ENCODE peak calls at places on chromosomes 7 and 10, in five cellular contexts. One of them, this sample, is unnamed.

GRCh38 chr7:40519009-40519408 is 384.2 kb downstream of the SUGCT start:
- DNase-seq in epithelial cell of esophagus: no peak
- DNase-seq in HT1080: no peak
- DNase-seq in head of caudate nucleus: no peak
- DNase-seq in activated T-helper 2 cell treated with anti-CD3 and anti-CD28 coated beads, Interferon-gamma antibody, Interleukin-2, Interleukin-4, amounts not matched to agents 10 μg/mL and 5 μg/mL and 100 μg/mL, durations not matched to agents 14 hours and 24 hours and 36 hours: no peak
- DNase-seq in this sample: no peak

GRCh38 chr10:98205351-98205750 is 62.6 kb downstream of the LOXL4 start:
- DNase-seq in epithelial cell of esophagus: no peak
- DNase-seq in HT1080: no peak
- DNase-seq in head of caudate nucleus: no peak
- DNase-seq in activated T-helper 2 cell treated with anti-CD3 and anti-CD28 coated beads, Interferon-gamma antibody, Interleukin-2, Interleukin-4, amounts not matched to agents 10 μg/mL and 5 μg/mL and 100 μg/mL, durations not matched to agents 14 hours and 24 hours and 36 hours: no peak
- DNase-seq in this sample: no peak

GRCh38 chr10:26714816-26715487 is 17.5 kb downstream of the PDSS1 start:
- DNase-seq in epithelial cell of esophagus: no peak
- DNase-seq in HT1080: no peak
- DNase-seq in head of caudate nucleus: no peak
- DNase-seq in activated T-helper 2 cell treated with anti-CD3 and anti-CD28 coated beads, Interferon-gamma antibody, Interleukin-2, Interleukin-4, amounts not matched to agents 10 μg/mL and 5 μg/mL and 100 μg/mL, durations not matched to agents 14 hours and 24 hours and 36 hours: no peak
- DNase-seq in this sample: no peak

GRCh38 chr7:1697499-1698125 is 27.5 kb downstream of the ELFN1 start:
- DNase-seq in epithelial cell of esophagus: no peak
- DNase-seq in HT1080: no peak
- DNase-seq in head of caudate nucleus: peak; percentile 12
- DNase-seq in activated T-helper 2 cell treated with anti-CD3 and anti-CD28 coated beads, Interferon-gamma antibody, Interleukin-2, Interleukin-4, amounts not matched to agents 10 μg/mL and 5 μg/mL and 100 μg/mL, durations not matched to agents 14 hours and 24 hours and 36 hours: no peak
- DNase-seq in this sample: no peak

GRCh38 chr7:98797150-98797549 is 72.7 kb downstream of the TMEM130 start:
- DNase-seq in epithelial cell of esophagus: no peak
- DNase-seq in HT1080: no peak
- DNase-seq in head of caudate nucleus: no peak
- DNase-seq in activated T-helper 2 cell treated with anti-CD3 and anti-CD28 coated beads, Interferon-gamma antibody, Interleukin-2, Interleukin-4, amounts not matched to agents 10 μg/mL and 5 μg/mL and 100 μg/mL, durations not matched to agents 14 hours and 24 hours and 36 hours: no peak
- DNase-seq in this sample: no peak

GRCh38 chr7:2237109-2237602 is 4.4 kb upstream of the MAD1L1 start:
- DNase-seq in epithelial cell of esophagus: peak; percentile 88
- DNase-seq in HT1080: no peak
- DNase-seq in head of caudate nucleus: peak; percentile 43
- DNase-seq in activated T-helper 2 cell treated with anti-CD3 and anti-CD28 coated beads, Interferon-gamma antibody, Interleukin-2, Interleukin-4, amounts not matched to agents 10 μg/mL and 5 μg/mL and 100 μg/mL, durations not matched to agents 14 hours and 24 hours and 36 hours: no peak
- DNase-seq in this sample: no peak

GRCh38 chr7:57404967-57405421 is 45.0 kb upstream of the ZNF716 start:
- DNase-seq in epithelial cell of esophagus: no peak
- DNase-seq in HT1080: no peak
- DNase-seq in head of caudate nucleus: peak; percentile 12
- DNase-seq in activated T-helper 2 cell treated with anti-CD3 and anti-CD28 coated beads, Interferon-gamma antibody, Interleukin-2, Interleukin-4, amounts not matched to agents 10 μg/mL and 5 μg/mL and 100 μg/mL, durations not matched to agents 14 hours and 24 hours and 36 hours: no peak
- DNase-seq in this sample: no peak

GRCh38 chr7:81709836-81710235 is 60.0 kb downstream of the HGF start:
- DNase-seq in epithelial cell of esophagus: no peak
- DNase-seq in HT1080: no peak
- DNase-seq in head of caudate nucleus: no peak
- DNase-seq in activated T-helper 2 cell treated with anti-CD3 and anti-CD28 coated beads, Interferon-gamma antibody, Interleukin-2, Interleukin-4, amounts not matched to agents 10 μg/mL and 5 μg/mL and 100 μg/mL, durations not matched to agents 14 hours and 24 hours and 36 hours: no peak
- DNase-seq in this sample: no peak

GRCh38 chr10:35324196-35324595 is 12.1 kb upstream of the CCNY start:
- DNase-seq in epithelial cell of esophagus: no peak
- DNase-seq in HT1080: no peak
- DNase-seq in head of caudate nucleus: no peak
- DNase-seq in activated T-helper 2 cell treated with anti-CD3 and anti-CD28 coated beads, Interferon-gamma antibody, Interleukin-2, Interleukin-4, amounts not matched to agents 10 μg/mL and 5 μg/mL and 100 μg/mL, durations not matched to agents 14 hours and 24 hours and 36 hours: no peak
- DNase-seq in this sample: no peak

GRCh38 chr10:71771821-71772617 is 1.3 kb downstream of the VSIR start:
- DNase-seq in epithelial cell of esophagus: peak; percentile 42
- DNase-seq in HT1080: peak; percentile 35
- DNase-seq in head of caudate nucleus: no peak
- DNase-seq in activated T-helper 2 cell treated with anti-CD3 and anti-CD28 coated beads, Interferon-gamma antibody, Interleukin-2, Interleukin-4, amounts not matched to agents 10 μg/mL and 5 μg/mL and 100 μg/mL, durations not matched to agents 14 hours and 24 hours and 36 hours: no peak
- DNase-seq in this sample: no peak

GRCh38 chr10:72688208-72688651 is 3.7 kb upstream of the MCU start:
- DNase-seq in epithelial cell of esophagus: peak; percentile 90
- DNase-seq in HT1080: peak; percentile 90
- DNase-seq in head of caudate nucleus: no peak
- DNase-seq in activated T-helper 2 cell treated with anti-CD3 and anti-CD28 coated beads, Interferon-gamma antibody, Interleukin-2, Interleukin-4, amounts not matched to agents 10 μg/mL and 5 μg/mL and 100 μg/mL, durations not matched to agents 14 hours and 24 hours and 36 hours: no peak
- DNase-seq in this sample: peak; percentile 60

GRCh38 chr10:26566525-26567348 is 128.6 kb downstream of the APBB1IP start:
- DNase-seq in epithelial cell of esophagus: no peak
- DNase-seq in HT1080: no peak
- DNase-seq in head of caudate nucleus: no peak
- DNase-seq in activated T-helper 2 cell treated with anti-CD3 and anti-CD28 coated beads, Interferon-gamma antibody, Interleukin-2, Interleukin-4, amounts not matched to agents 10 μg/mL and 5 μg/mL and 100 μg/mL, durations not matched to agents 14 hours and 24 hours and 36 hours: no peak
- DNase-seq in this sample: no peak

GRCh38 chr7:136517971-136518370 is 350.5 kb upstream of the CHRM2 start:
- DNase-seq in epithelial cell of esophagus: no peak
- DNase-seq in HT1080: no peak
- DNase-seq in head of caudate nucleus: no peak
- DNase-seq in activated T-helper 2 cell treated with anti-CD3 and anti-CD28 coated beads, Interferon-gamma antibody, Interleukin-2, Interleukin-4, amounts not matched to agents 10 μg/mL and 5 μg/mL and 100 μg/mL, durations not matched to agents 14 hours and 24 hours and 36 hours: no peak
- DNase-seq in this sample: no peak

GRCh38 chr7:30143748-30144251 is 9.0 kb downstream of the MTURN start:
- DNase-seq in epithelial cell of esophagus: peak; percentile 87
- DNase-seq in HT1080: peak; percentile 51
- DNase-seq in head of caudate nucleus: no peak
- DNase-seq in activated T-helper 2 cell treated with anti-CD3 and anti-CD28 coated beads, Interferon-gamma antibody, Interleukin-2, Interleukin-4, amounts not matched to agents 10 μg/mL and 5 μg/mL and 100 μg/mL, durations not matched to agents 14 hours and 24 hours and 36 hours: no peak
- DNase-seq in this sample: no peak

GRCh38 chr7:100430450-100431285 is 1.0 kb downstream of the MEPCE start:
- DNase-seq in epithelial cell of esophagus: no peak
- DNase-seq in HT1080: no peak
- DNase-seq in head of caudate nucleus: peak; percentile 30
- DNase-seq in activated T-helper 2 cell treated with anti-CD3 and anti-CD28 coated beads, Interferon-gamma antibody, Interleukin-2, Interleukin-4, amounts not matched to agents 10 μg/mL and 5 μg/mL and 100 μg/mL, durations not matched to agents 14 hours and 24 hours and 36 hours: peak; percentile 29
- DNase-seq in this sample: no peak

GRCh38 chr7:351256-351655 is 61.3 kb downstream of the FOXL3 start:
- DNase-seq in epithelial cell of esophagus: no peak
- DNase-seq in HT1080: no peak
- DNase-seq in head of caudate nucleus: no peak
- DNase-seq in activated T-helper 2 cell treated with anti-CD3 and anti-CD28 coated beads, Interferon-gamma antibody, Interleukin-2, Interleukin-4, amounts not matched to agents 10 μg/mL and 5 μg/mL and 100 μg/mL, durations not matched to agents 14 hours and 24 hours and 36 hours: peak; percentile 32
- DNase-seq in this sample: no peak

GRCh38 chr7:44989132-44989531 is 10.3 kb upstream of the MYO1G start:
- DNase-seq in epithelial cell of esophagus: no peak
- DNase-seq in HT1080: no peak
- DNase-seq in head of caudate nucleus: no peak
- DNase-seq in activated T-helper 2 cell treated with anti-CD3 and anti-CD28 coated beads, Interferon-gamma antibody, Interleukin-2, Interleukin-4, amounts not matched to agents 10 μg/mL and 5 μg/mL and 100 μg/mL, durations not matched to agents 14 hours and 24 hours and 36 hours: no peak
- DNase-seq in this sample: no peak

GRCh38 chr10:72229261-72230251 is 13.5 kb upstream of the ASCC1 start:
- DNase-seq in epithelial cell of esophagus: peak; percentile 14
- DNase-seq in HT1080: no peak
- DNase-seq in head of caudate nucleus: no peak
- DNase-seq in activated T-helper 2 cell treated with anti-CD3 and anti-CD28 coated beads, Interferon-gamma antibody, Interleukin-2, Interleukin-4, amounts not matched to agents 10 μg/mL and 5 μg/mL and 100 μg/mL, durations not matched to agents 14 hours and 24 hours and 36 hours: no peak
- DNase-seq in this sample: no peak

GRCh38 chr10:75428434-75429158 is 2.8 kb upstream of the LRMDA start:
- DNase-seq in epithelial cell of esophagus: peak; percentile 95
- DNase-seq in HT1080: peak; percentile 72
- DNase-seq in head of caudate nucleus: no peak
- DNase-seq in activated T-helper 2 cell treated with anti-CD3 and anti-CD28 coated beads, Interferon-gamma antibody, Interleukin-2, Interleukin-4, amounts not matched to agents 10 μg/mL and 5 μg/mL and 100 μg/mL, durations not matched to agents 14 hours and 24 hours and 36 hours: no peak
- DNase-seq in this sample: peak; percentile 10

GRCh38 chr7:35424869-35425495 is 171.1 kb upstream of the TBX20 start:
- DNase-seq in epithelial cell of esophagus: peak; percentile 62
- DNase-seq in HT1080: peak; percentile 57
- DNase-seq in head of caudate nucleus: peak; percentile 52
- DNase-seq in activated T-helper 2 cell treated with anti-CD3 and anti-CD28 coated beads, Interferon-gamma antibody, Interleukin-2, Interleukin-4, amounts not matched to agents 10 μg/mL and 5 μg/mL and 100 μg/mL, durations not matched to agents 14 hours and 24 hours and 36 hours: peak; percentile 25
- DNase-seq in this sample: peak; percentile 2

GRCh38 chr10:44571701-44572100 is 186.8 kb upstream of the CXCL12 start:
- DNase-seq in epithelial cell of esophagus: no peak
- DNase-seq in HT1080: peak; percentile 3
- DNase-seq in head of caudate nucleus: no peak
- DNase-seq in activated T-helper 2 cell treated with anti-CD3 and anti-CD28 coated beads, Interferon-gamma antibody, Interleukin-2, Interleukin-4, amounts not matched to agents 10 μg/mL and 5 μg/mL and 100 μg/mL, durations not matched to agents 14 hours and 24 hours and 36 hours: no peak
- DNase-seq in this sample: no peak

GRCh38 chr10:1050555-1050954 is 1.6 kb upstream of the IDI1 start:
- DNase-seq in epithelial cell of esophagus: peak; percentile 82
- DNase-seq in HT1080: peak; percentile 13
- DNase-seq in head of caudate nucleus: no peak
- DNase-seq in activated T-helper 2 cell treated with anti-CD3 and anti-CD28 coated beads, Interferon-gamma antibody, Interleukin-2, Interleukin-4, amounts not matched to agents 10 μg/mL and 5 μg/mL and 100 μg/mL, durations not matched to agents 14 hours and 24 hours and 36 hours: peak; percentile 31
- DNase-seq in this sample: no peak

This sample was measured in skeletal muscle cell.